ENCODE peak calls at places on chromosomes 1 and 21, in ten cellular contexts. I is NT2/D1; U is HT-29; V is epithelial cell of esophagus; C is transverse colon; D is activated CD8-positive, alpha-beta memory T cell treated with anti-CD3 and anti-CD28 coated beads for 1 hour; Q is lower leg skin; Y is stimulated activated CD8-positive, alpha-beta memory T cell treated with anti-CD3 and anti-CD28 coated beads, Interleukin-7, amount 100 ng/mL, for 24 hours; A is AML-193; M is kidney. O is an unnamed sample.

GRCh38 chr1:14790967-14791366 is 192.5 kb downstream of the KAZN start:
- DNase-seq in M (no peak), Y (no peak), C (no peak), A (no peak), V (no peak), I (no peak), U (no peak), Q (no peak), D (no peak), O (no peak)

GRCh38 chr1:79667848-79668696 is 661.5 kb upstream of the ADGRL4 start:
- DNase-seq in C (no peak), M (no peak), A (no peak), I (no peak), V (peak; percentile 13), Y (no peak), D (no peak), U (no peak), Q (no peak), O (no peak)

GRCh38 chr1:226457307-226457712 is 49.4 kb upstream of the PARP1 start:
- DNase-seq in I (peak; percentile 62), Q (no peak), M (no peak), U (no peak), C (peak; percentile 11), Y (peak; percentile 17), V (no peak), D (peak; percentile 11), A (no peak), O (no peak)

GRCh38 chr1:216528816-216529215 is 105.6 kb upstream of the USH2A start:
- DNase-seq in D (no peak), C (no peak), M (no peak), U (no peak), A (no peak), V (peak; percentile 58), Q (no peak), Y (no peak), I (no peak), O (peak; percentile 90)

GRCh38 chr1:69738458-69738857 is 170.7 kb downstream of the LRRC7 start:
- DNase-seq in C (no peak), V (no peak), U (no peak), A (no peak), Q (no peak), D (no peak), I (no peak), Y (no peak), M (no peak), O (no peak)

GRCh38 chr1:75615664-75616435 is 4.9 kb upstream of the SLC44A5 start:
- DNase-seq in U (no peak), Q (no peak), A (no peak), V (peak; percentile 45), C (peak; percentile 6), Y (no peak), D (no peak), M (peak; percentile 65), I (peak; percentile 33), O (peak; percentile 77)

GRCh38 chr1:44999232-44999631 is 11.9 kb downstream of the HECTD3 start:
- DNase-seq in Y (no peak), I (no peak), U (no peak), A (no peak), V (no peak), C (no peak), M (no peak), Q (no peak), D (no peak), O (no peak)

GRCh38 chr21:31554511-31555022 is 104.9 kb upstream of the SOD1 start:
- DNase-seq in Y (no peak), U (no peak), D (no peak), M (peak; percentile 3), C (no peak), A (no peak), Q (no peak), I (peak; percentile 72), V (peak; percentile 55), O (peak; percentile 12)

GRCh38 chr1:29593601-29594382 is 357.5 kb downstream of the PTPRU start:
- DNase-seq in V (peak; percentile 44), I (no peak), C (no peak), M (no peak), Y (no peak), D (no peak), U (no peak), Q (no peak), A (no peak), O (no peak)

GRCh38 chr1:178579095-178579494 is 66.2 kb downstream of the TEX35 start:
- DNase-seq in Y (no peak), D (no peak), U (no peak), I (no peak), C (no peak), A (no peak), V (no peak), Q (no peak), M (no peak), O (no peak)

GRCh38 chr1:11802973-11803885 is 2.5 kb downstream of the MTHFR start:
- DNase-seq in M (peak; percentile 97), I (peak; percentile 77), D (peak; percentile 38), Y (peak; percentile 41), Q (peak; percentile 92), V (peak; percentile 87), C (peak; percentile 92), U (peak; percentile 53), A (peak; percentile 31), O (no peak)

GRCh38 chr1:227174136-227174535 is 144.2 kb downstream of the CDC42BPA start:
- DNase-seq in Q (no peak), A (no peak), V (no peak), C (no peak), M (no peak), D (no peak), I (no peak), U (no peak), Y (no peak), O (no peak)

GRCh38 chr1:51168266-51168845 is 66.3 kb downstream of the C1orf185 start:
- DNase-seq in U (no peak), C (no peak), Y (no peak), I (no peak), M (no peak), V (no peak), D (no peak), Q (no peak), A (no peak), O (peak; percentile 20)

GRCh38 chr1:81340258-81340657 is 460.5 kb upstream of the ADGRL2 start:
- DNase-seq in A (no peak), M (no peak), D (no peak), I (no peak), Y (no peak), Q (peak; percentile 17), C (no peak), U (no peak), V (no peak), O (no peak)

GRCh38 chr1:154198756-154199562 is 7.1 kb upstream of the TPM3 start:
- DNase-seq in V (peak; percentile 65), C (no peak), D (peak; percentile 25), Y (no peak), U (peak; percentile 80), Q (peak; percentile 51), I (no peak), M (no peak), A (peak; percentile 59), O (peak; percentile 81)

GRCh38 chr1:92990828-92991227 is 29.6 kb upstream of the DIPK1A start:
- DNase-seq in A (no peak), C (peak; percentile 33), V (no peak), Y (no peak), I (no peak), Q (no peak), M (no peak), D (no peak), U (no peak), O (peak; percentile 98)

GRCh38 chr1:6645022-6645421 is 20.4 kb downstream of the THAP3 start:
- DNase-seq in I (no peak), M (no peak), A (no peak), U (no peak), D (no peak), Y (no peak), C (no peak), V (no peak), Q (no peak), O (no peak)

GRCh38 chr1:156804026-156804425 is 12.6 kb downstream of the SH2D2A start:
- DNase-seq in Q (no peak), A (no peak), U (no peak), I (no peak), V (no peak), M (no peak), Y (no peak), C (no peak), D (no peak), O (no peak)

GRCh38 chr21:45246535-45247320 is 41.0 kb downstream of the POFUT2 start:
- DNase-seq in Q (no peak), A (no peak), Y (no peak), U (no peak), M (no peak), D (no peak), I (no peak), V (no peak), C (no peak), O (no peak)

GRCh38 chr1:205913451-205914204 is 29.6 kb downstream of the SLC26A9 start:
- DNase-seq in Y (no peak), U (no peak), A (no peak), C (no peak), D (no peak), I (no peak), M (no peak), V (peak; percentile 17), Q (no peak), O (no peak)

GRCh38 chr1:99969729-99970591 is at the start of gene SLC35A3:
- DNase-seq in M (peak; percentile 94), A (peak; percentile 57), Y (peak; percentile 69), Q (peak; percentile 60), C (peak; percentile 87), U (peak; percentile 93), V (peak; percentile 83), D (peak; percentile 45), I (peak; percentile 75), O (peak; percentile 96)

GRCh38 chr1:32869844-32870614 is 683 bp downstream of the FNDC5 start:
- DNase-seq in I (no peak), U (no peak), V (no peak), A (no peak), M (no peak), Y (no peak), Q (no peak), C (no peak), D (no peak), O (no peak)

GRCh38 chr1:3174487-3175247 is 105.7 kb downstream of the PRDM16 start:
- DNase-seq in D (no peak), I (no peak), U (no peak), Y (no peak), Q (peak; percentile 60), V (peak; percentile 14), A (no peak), C (peak; percentile 38), M (peak; percentile 89), O (no peak)

GRCh38 chr1:245810789-245811337 is 656.1 kb downstream of the KIF26B start:
- DNase-seq in C (no peak), A (no peak), I (no peak), Q (no peak), U (no peak), M (no peak), Y (no peak), V (no peak), D (no peak), O (peak; percentile 90)

GRCh38 chr1:229131243-229132105 is 139.4 kb upstream of the RAB4A start:
- DNase-seq in Q (no peak), M (no peak), I (no peak), V (no peak), D (no peak), A (no peak), C (no peak), U (peak; percentile 86), Y (no peak), O (no peak)

GRCh38 chr1:6145351-6145750 is 34.8 kb downstream of the CHD5 start:
- DNase-seq in V (no peak), A (no peak), C (no peak), I (no peak), Q (no peak), Y (no peak), U (no peak), M (no peak), D (no peak), O (no peak)

GRCh38 chr1:160588468-160588867 is 9.2 kb upstream of the CD84 start:
- DNase-seq in A (no peak), C (no peak), V (no peak), I (no peak), Y (no peak), U (no peak), Q (no peak), D (no peak), M (no peak), O (no peak)

GRCh38 chr21:45590726-45591618 is 48.7 kb upstream of the SLC19A1 start:
- DNase-seq in D (no peak), Q (no peak), I (no peak), M (peak; percentile 82), C (peak; percentile 18), U (no peak), V (no peak), A (no peak), Y (peak; percentile 26), O (peak; percentile 62)

O was measured in DMS53.